ENCODE peak calls at places on chromosomes 16 and 17, in seven cellular contexts. A is uterus, K is lower lobe of right lung, D is sigmoid colon, M is cardiac fibroblast, X is upper lobe of right lung, U is astrocyte of the spinal cord. Y is an unnamed sample.

GRCh38 chr16:63337264-63337663 is 1301.0 kb upstream of the CDH8 start:
- DNase-seq in A (no peak), K (no peak), D (no peak), M (no peak), X (no peak), U (no peak), Y (no peak)

GRCh38 chr17:76467809-76468633 is 618 bp downstream of the AANAT start:
- DNase-seq in A (no peak), K (peak), D (no peak), M (no peak), X (no peak), U (no peak), Y (no peak)

GRCh38 chr17:2697611-2698162 is 13.9 kb downstream of the CLUH start:
- DNase-seq in A (peak), K (peak), D (peak), M (no peak), X (no peak), U (no peak), Y (no peak)

GRCh38 chr17:869067-869466 is 86.9 kb downstream of the MRM3 start:
- DNase-seq in A (peak), K (no peak), D (peak), M (peak), X (no peak), U (no peak), Y (no peak)

GRCh38 chr16:7013990-7014389 is 318.7 kb upstream of the RBFOX1 start:
- DNase-seq in A (no peak), K (no peak), D (no peak), M (peak), X (no peak), U (no peak), Y (no peak)

GRCh38 chr17:17685775-17686291 is 4.6 kb downstream of the RAI1 start:
- DNase-seq in A (no peak), K (peak), D (no peak), M (peak), X (peak), U (peak), Y (no peak)

GRCh38 chr17:42846594-42847280 is 2.4 kb downstream of the AOC2 start:
- DNase-seq in A (no peak), K (peak), D (no peak), M (peak), X (no peak), U (peak), Y (no peak)

GRCh38 chr16:3950343-3951193 is 70.1 kb upstream of the CREBBP start:
- DNase-seq in A (peak), K (peak), D (peak), M (peak), X (peak), U (peak), Y (no peak)

GRCh38 chr17:56313201-56313600 is 159.9 kb downstream of the ANKFN1 start:
- DNase-seq in A (no peak), K (no peak), D (no peak), M (no peak), X (no peak), U (no peak), Y (no peak)

GRCh38 chr17:40986920-40987319 is 2.8 kb upstream of the KRT40 start:
- DNase-seq in A (no peak), K (no peak), D (no peak), M (no peak), X (no peak), U (no peak), Y (no peak)

GRCh38 chr17:46726106-46726670 is 92.3 kb downstream of the WNT3 start:
- DNase-seq in A (no peak), K (no peak), D (no peak), M (peak), X (no peak), U (no peak), Y (no peak)

GRCh38 chr17:67403065-67403464 is 26.0 kb downstream of the PITPNC1 start:
- DNase-seq in A (no peak), K (no peak), D (no peak), M (no peak), X (no peak), U (no peak), Y (no peak)

GRCh38 chr17:35596530-35597233 is 9.6 kb downstream of the AP2B1 start:
- DNase-seq in A (no peak), K (no peak), D (no peak), M (no peak), X (no peak), U (no peak), Y (no peak)

GRCh38 chr16:19005561-19006445 is 22.1 kb downstream of the TMC7 start:
- DNase-seq in A (no peak), K (no peak), D (no peak), M (peak), X (no peak), U (peak), Y (no peak)

GRCh38 chr17:58666858-58667267 is 25.0 kb downstream of the TEX14 start:
- DNase-seq in A (peak), K (peak), D (peak), M (peak), X (peak), U (peak), Y (no peak)

GRCh38 chr17:78716814-78717393 is 65.2 kb downstream of the CYTH1 start:
- DNase-seq in A (peak), K (peak), D (peak), M (peak), X (peak), U (peak), Y (no peak)

GRCh38 chr16:50602531-50603205 is 54.5 kb downstream of the NKD1 start:
- DNase-seq in A (no peak), K (no peak), D (peak), M (no peak), X (no peak), U (no peak), Y (no peak)

GRCh38 chr16:69037373-69038160 is 67.9 kb upstream of the HAS3 start:
- DNase-seq in A (no peak), K (no peak), D (peak), M (no peak), X (no peak), U (no peak), Y (no peak)

GRCh38 chr16:20868890-20869289 is 31.3 kb downstream of the DCUN1D3 start:
- DNase-seq in A (peak), K (peak), D (peak), M (peak), X (peak), U (peak), Y (no peak)

GRCh38 chr17:19254651-19255050 is 17.5 kb downstream of the EPN2 start:
- DNase-seq in A (no peak), K (no peak), D (peak), M (no peak), X (no peak), U (no peak), Y (no peak)

GRCh38 chr17:71987634-71988033 is 133.2 kb upstream of the SOX9 start:
- DNase-seq in A (no peak), K (no peak), D (no peak), M (no peak), X (no peak), U (peak), Y (no peak)

GRCh38 chr16:87844374-87844733 is 25.0 kb downstream of the SLC7A5 start:
- DNase-seq in A (no peak), K (no peak), D (no peak), M (peak), X (peak), U (peak), Y (no peak)
- TF ChIP-seq CTCF in A (no peak), K (no peak), D (no peak), M (peak), X (no peak), U (peak), Y (peak)

GRCh38 chr16:67116388-67117311 is 6.9 kb downstream of the PHAF1 start:
- DNase-seq in A (no peak), K (no peak), D (peak), M (peak), X (no peak), U (no peak), Y (no peak)

GRCh38 chr16:67114793-67115192 is 5.1 kb downstream of the PHAF1 start:
- DNase-seq in A (no peak), K (no peak), D (no peak), M (no peak), X (no peak), U (peak), Y (no peak)

GRCh38 chr16:67117716-67118115 is 8.0 kb downstream of the PHAF1 start:
- DNase-seq in A (no peak), K (no peak), D (peak), M (no peak), X (no peak), U (no peak), Y (no peak)

GRCh38 chr16:67112591-67113399 is 3.1 kb downstream of the PHAF1 start:
- DNase-seq in A (no peak), K (no peak), D (no peak), M (no peak), X (no peak), U (no peak), Y (no peak)

DNA sequence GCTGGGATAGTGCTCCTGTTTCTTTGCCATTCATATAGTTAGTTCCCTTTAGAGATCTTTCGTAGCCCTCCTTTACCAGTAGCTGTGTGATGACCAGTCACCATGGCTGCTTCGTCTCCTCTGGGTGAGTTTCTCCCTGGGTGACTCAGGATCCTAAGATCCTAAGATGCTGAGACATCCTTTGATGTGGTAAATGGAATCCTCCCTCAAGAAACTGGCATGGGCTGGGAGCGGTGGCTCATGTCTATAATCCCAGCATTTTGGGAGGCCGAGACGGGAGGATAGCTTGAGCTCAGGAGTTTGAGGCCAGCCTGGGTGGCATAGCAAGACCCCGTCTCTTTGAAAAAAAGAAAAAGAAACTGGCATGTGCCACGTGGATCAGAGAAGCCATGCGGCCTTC is 5.9 kb downstream of the PHAF1 start:
- DNase-seq in A (no peak), K (no peak), D (peak), M (peak), X (no peak), U (peak), Y (no peak)
- H3K4me3 ChIP-seq in A (no peak), K (no peak), D (no peak), M (no peak), X (no peak), U (no peak), Y (no peak)

GRCh38 chr16:8374032-8374431 is 216.3 kb downstream of the TMEM114 start:
- DNase-seq in A (no peak), K (no peak), D (no peak), M (no peak), X (no peak), U (no peak), Y (no peak)
- TF ChIP-seq CTCF in A (no peak), K (no peak), D (no peak), M (no peak), X (no peak), U (no peak), Y (no peak)

DNA sequence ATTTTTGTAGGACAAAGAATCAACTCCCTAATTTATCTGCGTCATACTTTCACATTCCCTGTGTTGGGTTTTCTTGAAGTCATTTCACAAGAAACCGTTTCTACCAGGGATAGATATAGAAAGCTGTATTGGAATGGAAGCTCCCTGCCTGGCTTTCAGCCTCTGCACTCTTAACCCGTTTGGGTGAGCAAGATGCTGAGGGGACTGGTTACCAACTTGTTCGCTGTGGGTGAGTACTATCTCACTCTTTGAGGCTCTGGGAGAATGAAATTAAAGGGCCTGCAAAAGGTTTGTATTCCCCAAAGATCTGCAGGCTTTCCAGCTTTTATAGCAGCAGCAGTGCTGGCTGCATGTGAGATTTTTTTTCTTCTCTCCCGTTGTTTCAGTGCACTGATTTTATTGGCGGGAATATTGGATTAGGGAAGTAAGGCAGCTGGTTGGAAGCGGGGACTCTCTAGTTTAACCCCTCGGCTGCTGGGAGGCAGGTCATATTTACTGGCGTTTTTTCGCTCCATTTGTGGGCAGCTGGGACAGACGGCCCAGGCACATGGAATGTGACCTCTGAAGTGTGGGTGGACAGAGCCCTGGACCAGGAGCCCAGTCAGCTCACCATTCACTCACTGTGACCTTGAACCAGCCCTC is 30.9 kb downstream of the C17orf75 start:
- DNase-seq in A (no peak), K (no peak), D (no peak), M (peak), X (no peak), U (no peak), Y (no peak)
- H3K4me3 ChIP-seq in A (no peak), K (peak), D (peak), M (no peak), X (no peak), U (no peak), Y (no peak)

DNA sequence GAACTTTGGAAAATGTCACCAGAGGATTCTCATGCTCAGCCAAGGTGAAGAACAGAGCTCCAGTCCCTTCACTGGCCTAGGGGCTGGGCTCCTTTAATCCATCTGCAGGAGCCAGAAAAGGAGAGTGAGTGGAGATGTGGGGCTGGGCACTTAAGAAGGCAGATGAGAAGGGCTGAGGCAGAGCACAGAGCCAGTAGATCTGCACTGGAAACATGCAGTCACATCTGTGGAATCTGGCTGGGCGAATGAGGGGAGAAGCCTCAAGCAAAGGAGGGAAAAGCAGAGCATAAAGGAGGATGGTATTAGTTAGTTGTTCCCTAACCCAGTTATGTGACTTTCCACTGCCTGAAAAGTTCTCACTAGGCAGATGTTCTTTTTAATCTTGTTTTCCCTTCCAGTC is 50.4 kb upstream of the BCAR1 start:
- DNase-seq in A (no peak), K (no peak), D (no peak), M (no peak), X (no peak), U (no peak), Y (no peak)
- TF ChIP-seq CTCF in A (no peak), K (no peak), D (no peak), M (no peak), X (no peak), U (no peak), Y (no peak)

GRCh38 chr16:49484454-49484853 is 110.8 kb downstream of the C16orf78 start:
- DNase-seq in A (peak), K (peak), D (peak), M (peak), X (peak), U (no peak), Y (peak)
- H3K4me3 ChIP-seq in A (no peak), K (peak), D (peak), M (no peak), X (no peak), U (no peak), Y (peak)

GRCh38 chr16:87808108-87808507 is 42.3 kb upstream of the KLHDC4 start:
- DNase-seq in A (no peak), K (no peak), D (no peak), M (no peak), X (no peak), U (no peak), Y (no peak)

GRCh38 chr16:87806246-87806607 is 40.4 kb upstream of the KLHDC4 start:
- DNase-seq in A (no peak), K (no peak), D (no peak), M (peak), X (no peak), U (no peak), Y (no peak)

GRCh38 chr16:87803385-87803784 is 37.6 kb upstream of the KLHDC4 start:
- DNase-seq in A (no peak), K (no peak), D (no peak), M (no peak), X (no peak), U (no peak), Y (no peak)

GRCh38 chr16:87809150-87809902 is 43.5 kb upstream of the KLHDC4 start:
- DNase-seq in A (no peak), K (no peak), D (no peak), M (no peak), X (no peak), U (no peak), Y (peak)

GRCh38 chr16:87806608-87807546 is 41.1 kb upstream of the KLHDC4 start:
- DNase-seq in A (no peak), K (peak), D (peak), M (peak), X (peak), U (peak), Y (peak)
- TF ChIP-seq CTCF in A (no peak), K (no peak), D (no peak), M (no peak), X (no peak), U (no peak), Y (no peak)

Y was measured in GM12864.